ENCODE peak calls at places on chromosomes 1 and 21, in five cellular contexts. Z, F, V, O and Q are unnamed samples.
A peak's percentile ranks its signal among the peaks of the same experiment; 100 is the strongest.

GRCh38 chr1:41493117-41493536 is 8.6 kb upstream of the EDN2 start:
- DNase-seq in Z (no peak), F (peak; percentile 92), V (no peak), O (peak; percentile 88), Q (no peak)

GRCh38 chr1:232678185-232678886 is 48.4 kb upstream of the SIPA1L2 start:
- DNase-seq in Z (no peak), F (no peak), V (no peak), O (no peak), Q (no peak)

GRCh38 chr1:177274687-177275211 is 104.0 kb downstream of the BRINP2 start:
- DNase-seq in Z (no peak), F (peak; percentile 83), V (no peak), O (peak; percentile 33), Q (no peak)

GRCh38 chr1:198848206-198848605 is 209.4 kb downstream of the PTPRC start:
- DNase-seq in Z (no peak), F (peak; percentile 44), V (no peak), O (no peak), Q (no peak)

GRCh38 chr1:15196807-15197530 is 43.4 kb downstream of the TMEM51 start:
- DNase-seq in Z (no peak), F (peak; percentile 65), V (no peak), O (no peak), Q (no peak)

GRCh38 chr1:155050560-155051341 is at the start of gene ADAM15:
- DNase-seq in Z (no peak), F (peak; percentile 61), V (peak; percentile 90), O (no peak), Q (peak; percentile 73)

GRCh38 chr1:241702436-241702835 is 50.4 kb downstream of the WDR64 start:
- DNase-seq in Z (no peak), F (peak; percentile 27), V (peak; percentile 12), O (peak; percentile 9), Q (no peak)

GRCh38 chr1:225462429-225462713 is 34.5 kb upstream of the LBR start:
- DNase-seq in Z (no peak), F (no peak), V (no peak), O (no peak), Q (no peak)

GRCh38 chr1:66933887-66934700 is 9.3 kb downstream of the MIER1 start:
- DNase-seq in Z (no peak), F (no peak), V (no peak), O (no peak), Q (no peak)

GRCh38 chr1:56382890-56383289 is 196.5 kb downstream of the PLPP3 start:
- DNase-seq in Z (no peak), F (no peak), V (no peak), O (no peak), Q (no peak)

GRCh38 chr21:38911523-38912354 is 106.0 kb downstream of the ETS2 start:
- DNase-seq in Z (no peak), F (no peak), V (no peak), O (no peak), Q (no peak)

GRCh38 chr1:205907794-205908193 is 35.5 kb downstream of the SLC26A9 start:
- DNase-seq in Z (no peak), F (peak; percentile 61), V (peak; percentile 47), O (no peak), Q (no peak)

DNA sequence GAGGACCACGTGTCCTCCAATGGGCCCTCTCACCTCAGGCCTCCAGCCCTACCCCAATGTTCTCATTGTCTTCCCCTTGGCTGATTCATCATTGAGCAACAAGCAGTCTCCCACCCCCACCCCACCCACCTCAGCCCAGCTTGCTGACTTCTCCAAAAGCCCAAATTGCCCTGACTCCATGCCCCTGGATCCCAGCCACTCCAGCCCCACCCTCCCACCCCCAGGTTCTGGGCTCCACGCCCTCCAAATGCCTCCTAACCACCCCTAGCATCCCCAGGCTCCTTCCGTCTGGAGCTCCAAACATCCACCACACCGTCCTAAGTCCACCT is 1.9 kb downstream of the S100A16 start:
- DNase-seq in Z (no peak), F (no peak), V (no peak), O (no peak), Q (no peak)
- H3K4me3 ChIP-seq in Z (peak overlapping the region; percentile 87), F (no peak overlapping the region), V (no peak overlapping the region), O (no peak overlapping the region), Q (no peak overlapping the region)

GRCh38 chr21:34669149-34669879 is 520 bp downstream of the CLIC6 start:
- DNase-seq in Z (no peak), F (no peak), V (no peak), O (no peak), Q (no peak)

GRCh38 chr21:34670962-34671348 is 2.2 kb downstream of the CLIC6 start:
- DNase-seq in Z (no peak), F (no peak), V (no peak), O (no peak), Q (no peak)

GRCh38 chr21:34671891-34672290 is 3.1 kb downstream of the CLIC6 start:
- DNase-seq in Z (no peak), F (no peak), V (no peak), O (no peak), Q (no peak)

GRCh38 chr21:34668803-34669148 is at the start of gene CLIC6:
- DNase-seq in Z (no peak), F (no peak), V (no peak), O (peak; percentile 82), Q (peak; percentile 72)

GRCh38 chr21:34670220-34670961 is 1.6 kb downstream of the CLIC6 start:
- DNase-seq in Z (no peak), F (no peak), V (no peak), O (no peak), Q (no peak)
- H3K4me3 ChIP-seq in Z (peak overlapping the region; percentile 67), F (peak overlapping the region; percentile 6), V (no peak overlapping the region), O (peak overlapping the region; percentile 86), Q (peak overlapping the region; percentile 40)

DNA sequence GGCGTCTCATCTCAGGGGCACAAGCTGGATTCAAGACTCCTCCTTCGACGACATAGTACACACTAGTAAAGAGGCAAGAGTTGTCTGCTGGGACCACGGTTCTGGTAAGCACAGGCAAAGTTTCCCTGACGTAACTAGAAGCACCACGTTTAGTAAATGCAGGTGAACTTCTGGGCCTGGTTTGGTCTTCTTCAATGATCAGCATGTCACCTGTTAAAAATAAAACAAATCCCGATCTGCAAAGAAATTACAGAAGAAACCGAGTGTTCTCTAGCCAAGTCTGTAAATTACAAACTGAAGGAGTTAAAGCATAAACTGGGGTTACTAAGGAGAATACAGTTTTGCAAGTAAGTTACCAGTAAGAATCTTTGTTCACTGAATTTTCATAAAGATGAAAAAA is 1.5 kb downstream of the YOD1 start:
- DNase-seq in Z (no peak), F (no peak), V (no peak), O (no peak), Q (no peak)
- H3K4me3 ChIP-seq in Z (peak overlapping the region; percentile 92), F (no peak overlapping the region), V (no peak overlapping the region), O (peak overlapping the region; percentile 98), Q (no peak overlapping the region)

GRCh38 chr1:36400825-36401601 is 3.3 kb upstream of the LSM10 start:
- DNase-seq in Z (peak; percentile 46), F (peak; percentile 80), V (peak; percentile 64), O (no peak), Q (peak; percentile 84)
- H3K4me3 ChIP-seq in Z (peak overlapping the region; percentile 67), F (peak overlapping the region; percentile 45), V (peak overlapping the region; percentile 16), O (no peak overlapping the region), Q (no peak overlapping the region)

GRCh38 chr1:147470079-147470478 is 71.2 kb upstream of the BCL9 start:
- DNase-seq in Z (no peak), F (no peak), V (no peak), O (no peak), Q (no peak)

GRCh38 chr1:147475488-147475887 is 65.8 kb upstream of the BCL9 start:
- DNase-seq in Z (no peak), F (no peak), V (no peak), O (no peak), Q (no peak)

GRCh38 chr1:147472489-147472888 is 68.8 kb upstream of the BCL9 start:
- DNase-seq in Z (no peak), F (no peak), V (no peak), O (no peak), Q (no peak)

GRCh38 chr1:147473735-147474049 is 67.6 kb upstream of the BCL9 start:
- DNase-seq in Z (no peak), F (no peak), V (no peak), O (no peak), Q (no peak)

DNA sequence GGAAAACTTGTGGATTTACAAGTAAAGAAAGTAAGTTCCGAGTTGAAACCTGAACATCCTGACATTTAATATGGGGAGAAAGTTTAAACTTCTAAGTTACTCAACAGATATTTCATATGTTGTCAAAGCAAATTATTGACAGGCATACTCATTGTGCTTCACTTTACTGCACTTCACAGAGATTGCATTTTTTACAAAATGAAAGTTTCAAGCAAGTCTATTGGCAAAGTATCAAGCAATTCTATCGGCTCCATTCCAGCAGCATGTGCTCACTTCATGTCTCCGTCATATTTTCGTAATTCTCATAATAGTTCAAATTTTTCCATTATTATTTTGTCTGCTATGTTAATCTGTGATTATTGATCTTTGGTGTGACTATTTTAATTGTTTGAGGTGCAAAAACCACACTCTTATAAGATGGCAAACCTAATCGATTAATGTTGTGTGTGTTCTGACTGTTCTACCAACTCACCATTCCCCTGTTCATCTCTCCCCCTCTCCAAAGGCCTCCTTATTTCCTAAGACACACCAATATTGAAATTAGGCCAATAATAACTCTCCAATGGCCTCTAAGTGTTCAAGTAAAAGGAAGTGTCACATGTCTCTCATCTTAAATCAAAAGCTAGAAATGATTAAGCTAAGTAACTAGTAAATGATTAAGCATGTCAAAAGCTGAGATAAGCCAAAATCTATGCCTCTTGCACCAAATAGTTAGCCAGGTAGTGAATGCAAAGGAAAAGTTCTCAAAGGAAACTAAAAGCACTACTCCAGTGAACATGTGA is 68.2 kb upstream of the BCL9 start:
- DNase-seq in Z (no peak), F (peak; percentile 23), V (no peak), O (no peak), Q (no peak)
- H3K4me3 ChIP-seq in Z (no peak overlapping the region), F (no peak overlapping the region), V (no peak overlapping the region), O (no peak overlapping the region), Q (no peak overlapping the region)

GRCh38 chr1:59815892-59816291 is 1.1 kb downstream of the HOOK1 start:
- DNase-seq in Z (no peak), F (no peak), V (no peak), O (no peak), Q (no peak)
- H3K4me3 ChIP-seq in Z (no peak overlapping the region), F (no peak overlapping the region), V (no peak overlapping the region), O (peak overlapping the region; percentile 76), Q (no peak overlapping the region)

GRCh38 chr21:43361127-43361492 is 65.8 kb downstream of the SIK1 start:
- DNase-seq in Z (no peak), F (peak; percentile 56), V (no peak), O (no peak), Q (no peak)
- H3K4me3 ChIP-seq in Z (no peak overlapping the region), F (peak overlapping the region; percentile 25), V (no peak overlapping the region), O (no peak overlapping the region), Q (no peak overlapping the region)